ENCODE peak calls at places on chromosome 5, in five cellular contexts. D is A172, T is B cell, F is choroid plexus epithelial cell, S is HL-60. H is an unnamed sample.
A peak's percentile ranks its signal among the peaks of the same experiment; 100 is the strongest.

GRCh38 chr5:68924490-68925145 is 169.2 kb upstream of the SLC30A5 start:
- DNase-seq in D (peak; percentile 45), T (no peak), F (peak; percentile 77), S (no peak), H (no peak)

GRCh38 chr5:32725994-32726659 is 15.0 kb downstream of the NPR3 start:
- DNase-seq in D (no peak), T (no peak), F (no peak), S (no peak), H (no peak)

GRCh38 chr5:179316961-179317360 is 28.3 kb downstream of the ADAMTS2 start:
- DNase-seq in D (no peak), T (no peak), F (no peak), S (no peak), H (no peak)

GRCh38 chr5:173753307-173754168 is 134.6 kb upstream of the CPEB4 start:
- DNase-seq in D (no peak), T (no peak), F (peak; percentile 79), S (no peak), H (peak; percentile 62)

GRCh38 chr5:133992429-133993151 is 12.2 kb downstream of the VDAC1 start:
- DNase-seq in D (no peak), T (no peak), F (no peak), S (no peak), H (no peak)

GRCh38 chr5:120326651-120327050 is 137.4 kb upstream of the PRR16 start:
- DNase-seq in D (no peak), T (no peak), F (no peak), S (no peak), H (no peak)

GRCh38 chr5:153939101-153939500 is 99.6 kb downstream of the FAM114A2 start:
- DNase-seq in D (no peak), T (no peak), F (no peak), S (no peak), H (no peak)

GRCh38 chr5:180084638-180085561 is 13.3 kb upstream of the RNF130 start:
- DNase-seq in D (no peak), T (no peak), F (no peak), S (no peak), H (no peak)

GRCh38 chr5:148734518-148734917 is 80.2 kb upstream of the HTR4 start:
- DNase-seq in D (no peak), T (no peak), F (peak; percentile 20), S (no peak), H (no peak)

GRCh38 chr5:155189476-155189875 is 175.9 kb downstream of the KIF4B start:
- DNase-seq in D (no peak), T (no peak), F (no peak), S (no peak), H (peak; percentile 1)

GRCh38 chr5:115366223-115366622 is 69.8 kb upstream of the CCDC112 start:
- DNase-seq in D (peak; percentile 94), T (no peak), F (peak; percentile 95), S (no peak), H (no peak)

GRCh38 chr5:100901851-100902341 is 1.2 kb downstream of the ST8SIA4 start:
- DNase-seq in D (no peak), T (peak; percentile 76), F (no peak), S (no peak), H (peak; percentile 26)

GRCh38 chr5:14268738-14269137 is 125.6 kb downstream of the TRIO start:
- DNase-seq in D (no peak), T (no peak), F (peak; percentile 74), S (no peak), H (no peak)

GRCh38 chr5:131533844-131534243 is 101.2 kb downstream of the RAPGEF6 start:
- DNase-seq in D (no peak), T (no peak), F (no peak), S (no peak), H (no peak)

GRCh38 chr5:53446908-53447307 is 33.5 kb upstream of the FST start:
- DNase-seq in D (no peak), T (no peak), F (no peak), S (no peak), H (no peak)

GRCh38 chr5:73853091-73853490 is 227.1 kb downstream of the ARHGEF28 start:
- DNase-seq in D (no peak), T (no peak), F (peak; percentile 41), S (no peak), H (no peak)

GRCh38 chr5:147170603-147171002 is 64.2 kb upstream of the STK32A start:
- DNase-seq in D (no peak), T (no peak), F (peak; percentile 10), S (no peak), H (no peak)

GRCh38 chr5:80195837-80196400 is 59.9 kb downstream of the SERINC5 start:
- DNase-seq in D (no peak), T (no peak), F (no peak), S (no peak), H (no peak)

GRCh38 chr5:132767150-132767549 is 9.9 kb downstream of the SEPTIN8 start:
- DNase-seq in D (no peak), T (no peak), F (no peak), S (no peak), H (no peak)

GRCh38 chr5:34587355-34588241 is 68.5 kb upstream of the RAI14 start:
- DNase-seq in D (peak; percentile 68), T (no peak), F (peak; percentile 83), S (no peak), H (no peak)

GRCh38 chr5:1540831-1541661 is 17.3 kb upstream of the LPCAT1 start:
- DNase-seq in D (no peak), T (peak; percentile 35), F (no peak), S (no peak), H (no peak)

GRCh38 chr5:148651528-148651927 is 2.8 kb downstream of the HTR4 start:
- DNase-seq in D (no peak), T (no peak), F (no peak), S (no peak), H (no peak)

GRCh38 chr5:158313027-158313738 is 454.2 kb upstream of the CLINT1 start:
- DNase-seq in D (no peak), T (no peak), F (no peak), S (no peak), H (no peak)

GRCh38 chr5:76763136-76763535 is 47.2 kb downstream of the F2R start:
- DNase-seq in D (no peak), T (no peak), F (no peak), S (no peak), H (no peak)

GRCh38 chr5:136028782-136029742 is at the start of gene TGFBI:
- DNase-seq in D (no peak), T (no peak), F (peak; percentile 72), S (no peak), H (peak; percentile 63)

GRCh38 chr5:171562822-171563221 is 143.4 kb downstream of the FGF18 start:
- DNase-seq in D (peak; percentile 69), T (no peak), F (peak; percentile 36), S (no peak), H (no peak)

H was measured in neuronal stem cell.